ENCODE peak calls at places on chromosomes 7 and 10, in seven cellular contexts. F is thyroid gland, U is transverse colon, Y is K562, N is tibial nerve, E is ovary, Z is right lobe of liver. W is an unnamed sample.

GRCh38 chr7:116165717-116166116 is 44.6 kb upstream of the TES start:
- DNase-seq in F (no peak), U (no peak), Y (no peak), N (no peak), E (no peak), Z (no peak), W (peak; percentile 20)

GRCh38 chr10:3400368-3400767 is 227.8 kb upstream of the PITRM1 start:
- DNase-seq in F (no peak), U (no peak), Y (no peak), N (no peak), E (no peak), Z (no peak), W (no peak)

GRCh38 chr10:15801641-15802040 is 58.7 kb downstream of the MINDY3 start:
- DNase-seq in F (no peak), U (no peak), Y (no peak), N (no peak), E (no peak), Z (no peak), W (no peak)

GRCh38 chr10:43749145-43749576 is 100.5 kb upstream of the ZNF32 start:
- DNase-seq in F (no peak), U (no peak), Y (no peak), N (no peak), E (no peak), Z (no peak), W (peak; percentile 85)

GRCh38 chr10:102675151-102675886 is 31.0 kb downstream of the TRIM8 start:
- DNase-seq in F (no peak), U (no peak), Y (no peak), N (no peak), E (peak; percentile 20), Z (no peak), W (no peak)

GRCh38 chr10:15804109-15804508 is 56.2 kb downstream of the MINDY3 start:
- DNase-seq in F (no peak), U (no peak), Y (no peak), N (no peak), E (no peak), Z (no peak), W (no peak)

GRCh38 chr7:158000160-158000559 is 587.5 kb downstream of the PTPRN2 start:
- DNase-seq in F (no peak), U (no peak), Y (no peak), N (no peak), E (no peak), Z (no peak), W (no peak)

GRCh38 chr10:77602231-77602912 is 35.2 kb downstream of the KCNMA1 start:
- DNase-seq in F (no peak), U (no peak), Y (peak; percentile 26), N (no peak), E (no peak), Z (no peak), W (no peak)

GRCh38 chr7:148260605-148261004 is 330.0 kb upstream of the C7orf33 start:
- DNase-seq in F (no peak), U (peak; percentile 20), Y (no peak), N (no peak), E (peak; percentile 74), Z (no peak), W (no peak)

GRCh38 chr10:76033457-76034196 is 602.2 kb downstream of the LRMDA start:
- DNase-seq in F (no peak), U (no peak), Y (no peak), N (no peak), E (no peak), Z (peak; percentile 86), W (peak; percentile 44)

GRCh38 chr7:69419928-69420327 is 178.3 kb upstream of the AUTS2 start:
- DNase-seq in F (no peak), U (no peak), Y (no peak), N (no peak), E (no peak), Z (no peak), W (no peak)

GRCh38 chr10:119299531-119299930 is 92.2 kb downstream of the GRK5 start:
- DNase-seq in F (no peak), U (no peak), Y (no peak), N (no peak), E (no peak), Z (no peak), W (no peak)

DNA sequence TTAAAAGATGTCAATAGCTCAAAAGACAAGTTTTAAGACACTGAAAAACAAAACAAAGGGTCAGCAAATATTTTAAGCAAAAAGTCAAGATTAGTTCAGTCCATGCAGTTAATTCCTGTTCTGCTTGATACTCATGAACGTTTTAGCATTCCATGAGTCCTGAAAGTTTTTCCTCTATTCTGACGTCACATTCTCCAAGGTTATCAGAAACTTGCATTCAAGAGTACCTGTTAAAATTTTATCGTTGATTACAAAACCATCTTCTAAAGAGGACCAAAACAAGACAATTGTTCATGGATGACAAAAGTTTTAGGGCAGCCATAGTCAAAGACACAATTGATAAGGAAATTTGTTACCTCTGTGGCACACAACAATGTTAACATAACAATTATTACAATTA is 52.5 kb upstream of the VOPP1 start:
- DNase-seq in F (no peak), U (no peak), Y (no peak), N (no peak), E (no peak), Z (no peak), W (no peak)
- H3K9me3 ChIP-seq in F (no peaks in the 10 kb centered on the region), U (no peaks in the 10 kb centered on the region), Y (no peaks in the 10 kb centered on the region), N (no peaks in the 10 kb centered on the region), E (no peaks in the 10 kb centered on the region), Z (no peaks in the 10 kb centered on the region), W (no peaks in the 10 kb centered on the region)

DNA sequence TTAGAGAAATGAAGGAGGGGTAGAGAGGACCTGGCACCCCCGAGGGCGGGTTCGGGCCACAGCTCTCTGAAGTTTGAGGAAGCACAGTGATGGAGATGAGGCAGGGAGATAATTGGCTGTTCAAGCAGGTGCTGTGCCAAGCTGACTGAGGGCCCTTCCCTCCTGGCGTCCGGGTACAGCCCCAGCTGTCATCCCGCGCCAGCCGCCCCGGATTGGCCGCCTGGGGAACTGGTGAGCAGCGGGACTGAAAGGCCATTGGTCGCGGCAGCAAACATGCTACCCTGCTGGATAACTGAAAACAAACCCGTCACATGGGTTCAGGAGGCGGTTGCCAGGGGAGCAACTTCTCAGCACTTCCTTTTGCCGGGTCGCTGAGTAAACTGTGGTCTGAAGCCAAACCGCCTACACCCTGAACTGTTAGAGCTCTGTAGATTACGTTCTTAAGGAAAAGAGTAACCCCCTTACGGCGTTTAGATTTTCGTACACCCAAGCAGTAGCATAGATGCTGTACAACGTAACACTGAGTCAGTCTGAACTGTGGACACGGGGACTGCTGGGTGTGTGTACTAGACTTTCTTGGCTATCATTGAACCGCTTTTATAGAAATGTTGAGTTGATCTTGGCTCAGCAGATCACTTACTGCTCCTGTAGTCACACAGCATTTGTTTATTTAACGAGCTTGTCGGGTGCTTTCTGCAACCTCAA is 1.3 kb downstream of the INSIG1 start:
- DNase-seq in F (peak; percentile 94), U (peak; percentile 95), Y (peak; percentile 90), N (peak; percentile 86), E (peak; percentile 89), Z (peak; percentile 94), W (peak; percentile 96)
- TF ChIP-seq POLR2A in F (no peak), U (peak; percentile 72), Y (peak; percentile 37), N (peak; percentile 52), E (peak; percentile 34), Z (peak; percentile 51), W (peak; percentile 70)

DNA sequence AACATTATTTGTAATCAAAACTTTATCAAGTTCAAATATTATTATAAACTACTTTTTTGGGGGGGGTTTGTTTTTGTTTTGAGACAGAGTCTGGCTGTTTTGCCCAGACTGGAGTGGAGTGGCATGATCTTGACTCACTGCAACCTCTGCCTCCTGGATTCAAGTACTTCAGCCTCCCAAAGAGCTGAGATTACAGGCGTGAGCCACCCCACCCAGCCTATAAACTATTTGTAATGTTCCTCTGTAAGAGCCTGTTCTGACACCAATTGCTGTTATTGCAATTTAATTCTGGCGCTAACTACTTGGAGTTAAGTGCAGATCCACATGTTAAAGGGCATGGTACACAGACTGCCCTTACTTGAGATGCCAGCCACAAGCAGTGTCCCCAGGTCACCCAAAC is 478.1 kb upstream of the NRP1 start:
- DNase-seq in F (no peak), U (peak; percentile 46), Y (no peak), N (no peak), E (no peak), Z (no peak), W (no peak)
- H3K4me3 ChIP-seq in F (no peak overlapping the region), U (no peak overlapping the region), Y (no peak overlapping the region), N (no peak overlapping the region), E (no peak overlapping the region), Z (no peak overlapping the region), W (no peak overlapping the region)

GRCh38 chr7:63037242-63037641 is 961.4 kb upstream of the ZNF722 start:
- DNase-seq in F (no peak), U (no peak), Y (no peak), N (no peak), E (no peak), Z (no peak), W (no peak)

GRCh38 chr7:63040966-63041610 is 957.6 kb upstream of the ZNF722 start:
- DNase-seq in F (no peak), U (no peak), Y (no peak), N (no peak), E (no peak), Z (no peak), W (no peak)

GRCh38 chr7:63040336-63040735 is 958.3 kb upstream of the ZNF722 start:
- DNase-seq in F (no peak), U (no peak), Y (no peak), N (no peak), E (no peak), Z (no peak), W (no peak)

GRCh38 chr7:63039882-63040281 is 958.8 kb upstream of the ZNF722 start:
- DNase-seq in F (no peak), U (no peak), Y (no peak), N (no peak), E (no peak), Z (no peak), W (no peak)

GRCh38 chr7:63038987-63039386 is 959.7 kb upstream of the ZNF722 start:
- DNase-seq in F (no peak), U (no peak), Y (no peak), N (no peak), E (no peak), Z (no peak), W (no peak)
- H3K9me3 ChIP-seq in F (no peaks in the 10 kb centered on the region), U (peaks cover 4% of the 10 kb centered on the region), Y (peaks cover 2% of the 10 kb centered on the region), N (no peaks in the 10 kb centered on the region), E (no peaks in the 10 kb centered on the region), Z (no peaks in the 10 kb centered on the region), W (no peaks in the 10 kb centered on the region)

DNA sequence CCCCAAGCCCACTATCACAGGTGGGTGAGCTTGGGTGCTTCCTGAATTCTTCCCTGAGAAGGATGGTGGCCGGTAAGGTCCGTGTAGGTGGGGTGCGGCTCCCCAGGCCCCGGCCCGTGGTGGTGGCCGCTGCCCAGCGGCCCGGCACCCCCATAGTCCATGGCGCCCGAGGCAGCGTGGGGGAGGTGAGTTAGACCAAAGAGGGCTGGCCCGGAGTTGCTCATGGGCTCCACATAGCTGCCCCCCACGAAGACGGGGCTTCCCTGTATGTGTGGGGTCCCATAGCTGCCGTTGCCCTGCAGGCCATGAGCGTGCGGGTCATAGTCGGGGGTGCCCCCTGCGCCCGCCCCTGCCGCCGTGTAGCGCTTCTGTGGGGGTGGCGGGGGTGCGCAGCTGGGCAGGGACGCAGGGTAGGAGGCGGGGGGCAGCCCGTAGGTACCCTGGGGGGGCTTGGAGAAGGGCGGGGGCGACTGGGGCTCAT is 5.5 kb upstream of the HOXA2 start:
- DNase-seq in F (no peak), U (no peak), Y (no peak), N (no peak), E (peak; percentile 51), Z (no peak), W (no peak)
- TF ChIP-seq POLR2A in F (no peak), U (no peak), Y (no peak), N (no peak), E (no peak), Z (no peak), W (no peak)

GRCh38 chr7:152924826-152925411 is 165.4 kb downstream of the ACTR3B start:
- DNase-seq in F (no peak), U (no peak), Y (no peak), N (no peak), E (no peak), Z (no peak), W (no peak)
- H3K4me3 ChIP-seq in F (peak overlapping the region; percentile 53), U (no peak overlapping the region), Y (no peak overlapping the region), N (no peak overlapping the region), E (peak overlapping the region; percentile 30), Z (peak overlapping the region; percentile 5), W (no peak overlapping the region)

W was measured in body of pancreas.